ENCODE peak calls at places on chromosomes 2 and 18, in six cellular contexts. X is A673, J is upper lobe of right lung, V is ovary, C is left ventricle myocardium inferior, U is lower lobe of right lung. T is an unnamed sample.

GRCh38 chr2:207836526-207837133 is 66.9 kb upstream of the FZD5 start:
- DNase-seq in X (no peak), J (no peak), V (no peak), C (peak; percentile 36), U (no peak), T (no peak)

GRCh38 chr2:215556979-215557378 is 121.1 kb upstream of the FN1 start:
- DNase-seq in X (peak; percentile 44), J (no peak), V (no peak), C (no peak), U (no peak), T (no peak)

GRCh38 chr2:102841107-102841840 is 79.4 kb downstream of the TMEM182 start:
- DNase-seq in X (peak; percentile 71), J (no peak), V (no peak), C (peak; percentile 18), U (peak; percentile 41), T (peak; percentile 12)

GRCh38 chr2:36701391-36701795 is 4.9 kb downstream of the VIT start:
- DNase-seq in X (no peak), J (no peak), V (no peak), C (no peak), U (no peak), T (no peak)

GRCh38 chr18:80210312-80211083 is 36.8 kb downstream of the PARD6G start:
- DNase-seq in X (no peak), J (no peak), V (no peak), C (no peak), U (no peak), T (no peak)

GRCh38 chr2:142025394-142025793 is 105.4 kb downstream of the LRP1B start:
- DNase-seq in X (no peak), J (no peak), V (no peak), C (no peak), U (no peak), T (no peak)

GRCh38 chr2:160486341-160486740 is 7.3 kb downstream of the RBMS1 start:
- DNase-seq in X (no peak), J (no peak), V (no peak), C (no peak), U (no peak), T (no peak)

GRCh38 chr18:11713756-11714155 is 24.7 kb downstream of the GNAL start:
- DNase-seq in X (no peak), J (no peak), V (no peak), C (no peak), U (no peak), T (no peak)

GRCh38 chr2:9207641-9208301 is 1.2 kb downstream of the ASAP2 start:
- DNase-seq in X (peak; percentile 38), J (peak; percentile 81), V (peak; percentile 51), C (no peak), U (peak; percentile 68), T (no peak)

GRCh38 chr2:32976409-32977063 is 29.8 kb downstream of the LTBP1 start:
- DNase-seq in X (no peak), J (no peak), V (no peak), C (no peak), U (no peak), T (no peak)

GRCh38 chr18:48139427-48140347 is 209.2 kb upstream of the SMAD2 start:
- DNase-seq in X (no peak), J (peak; percentile 82), V (peak; percentile 86), C (peak; percentile 71), U (peak; percentile 75), T (no peak)

GRCh38 chr2:174740718-174741117 is 23.6 kb downstream of the CHRNA1 start:
- DNase-seq in X (no peak), J (no peak), V (no peak), C (no peak), U (no peak), T (no peak)

GRCh38 chr2:216635701-216636541 is 2.7 kb downstream of the IGFBP2 start:
- DNase-seq in X (peak; percentile 59), J (no peak), V (peak; percentile 60), C (no peak), U (no peak), T (no peak)

GRCh38 chr2:172179045-172179742 is 76.5 kb upstream of the DLX2 start:
- DNase-seq in X (no peak), J (no peak), V (no peak), C (no peak), U (no peak), T (no peak)

GRCh38 chr2:203982276-203982675 is 45.7 kb downstream of the ICOS start:
- DNase-seq in X (no peak), J (no peak), V (no peak), C (no peak), U (no peak), T (no peak)

GRCh38 chr2:66446924-66447323 is 12.0 kb downstream of the MEIS1 start:
- DNase-seq in X (no peak), J (no peak), V (no peak), C (no peak), U (no peak), T (no peak)
- H3K4me3 ChIP-seq in X (no peak overlapping the region), J (peak overlapping the region; percentile 67), V (peak overlapping the region; percentile 49), C (peak overlapping the region; percentile 81), U (peak overlapping the region; percentile 71), T (no peak overlapping the region)

GRCh38 chr18:74965682-74966081 is 243.3 kb downstream of the PTGR3 start:
- DNase-seq in X (no peak), J (no peak), V (no peak), C (no peak), U (no peak), T (no peak)

DNA sequence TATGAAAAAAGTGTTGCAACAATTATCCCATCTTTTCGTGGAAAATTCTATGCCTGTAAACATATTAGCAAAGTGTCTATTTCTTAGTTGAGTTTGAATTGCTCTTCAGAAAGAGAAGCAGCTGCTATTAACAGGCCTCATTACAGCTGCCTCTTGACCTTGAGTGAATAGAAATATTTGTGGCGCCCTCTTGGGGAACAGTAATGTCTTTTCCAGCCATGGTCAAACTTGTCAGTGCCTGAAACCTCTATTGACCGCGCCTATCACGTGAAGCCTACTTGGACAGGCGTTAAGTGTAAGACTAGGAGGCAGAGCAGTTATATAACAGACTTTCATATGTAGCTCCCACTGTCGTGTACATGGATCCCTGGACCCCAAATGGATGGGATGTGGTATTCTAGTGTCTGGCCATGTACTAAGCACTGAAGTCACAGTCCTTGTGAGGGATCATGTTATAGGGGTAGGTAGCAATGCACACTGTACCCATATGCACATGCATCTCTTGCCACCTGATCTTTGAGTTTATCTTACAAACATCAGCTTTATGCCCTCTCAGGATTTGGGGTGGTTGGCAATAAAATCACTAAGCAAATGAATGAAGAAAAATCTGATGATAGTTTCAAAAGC is 245.0 kb downstream of the PTGR3 start:
- DNase-seq in X (peak; percentile 46), J (no peak), V (no peak), C (no peak), U (peak; percentile 59), T (no peak)
- TF ChIP-seq CTCF in X (peak; percentile 50), J (peak; percentile 47), V (no peak), C (peak; percentile 59), U (peak; percentile 45), T (peak; percentile 52)

GRCh38 chr2:240451791-240452470 is 16.5 kb downstream of the GPC1 start:
- DNase-seq in X (no peak), J (no peak), V (peak; percentile 47), C (peak; percentile 12), U (peak; percentile 41), T (no peak)
- H3K4me3 ChIP-seq in X (peak overlapping the region; percentile 52), J (peak overlapping the region; percentile 45), V (peak overlapping the region; percentile 57), C (peak overlapping the region; percentile 68), U (peak overlapping the region; percentile 58), T (no peak overlapping the region)

GRCh38 chr2:42335514-42336104 is 25.4 kb downstream of the COX7A2L start:
- DNase-seq in X (no peak), J (no peak), V (no peak), C (no peak), U (no peak), T (no peak)

GRCh38 chr2:42336361-42336965 is 24.6 kb downstream of the COX7A2L start:
- DNase-seq in X (no peak), J (no peak), V (no peak), C (no peak), U (no peak), T (no peak)

GRCh38 chr2:42338567-42339190 is 22.3 kb downstream of the COX7A2L start:
- DNase-seq in X (no peak), J (no peak), V (no peak), C (no peak), U (no peak), T (no peak)

GRCh38 chr2:42337846-42338566 is 23.0 kb downstream of the COX7A2L start:
- DNase-seq in X (no peak), J (no peak), V (no peak), C (no peak), U (no peak), T (no peak)

GRCh38 chr2:42337356-42337820 is 23.6 kb downstream of the COX7A2L start:
- DNase-seq in X (no peak), J (no peak), V (no peak), C (no peak), U (no peak), T (no peak)
- TF ChIP-seq CTCF in X (peak; percentile 34), J (no peak), V (no peak), C (no peak), U (no peak), T (peak; percentile 9)

GRCh38 chr2:86203614-86204013 is 4.4 kb downstream of the MRPL35 start:
- DNase-seq in X (no peak), J (no peak), V (no peak), C (no peak), U (no peak), T (no peak)

GRCh38 chr2:86204458-86204857 is 5.2 kb downstream of the MRPL35 start:
- DNase-seq in X (no peak), J (no peak), V (no peak), C (no peak), U (no peak), T (no peak)

GRCh38 chr2:86202702-86203101 is 3.4 kb downstream of the MRPL35 start:
- DNase-seq in X (no peak), J (no peak), V (no peak), C (no peak), U (no peak), T (no peak)

GRCh38 chr2:86199834-86200177 is 549 bp downstream of the MRPL35 start:
- DNase-seq in X (no peak), J (no peak), V (no peak), C (no peak), U (no peak), T (no peak)

DNA sequence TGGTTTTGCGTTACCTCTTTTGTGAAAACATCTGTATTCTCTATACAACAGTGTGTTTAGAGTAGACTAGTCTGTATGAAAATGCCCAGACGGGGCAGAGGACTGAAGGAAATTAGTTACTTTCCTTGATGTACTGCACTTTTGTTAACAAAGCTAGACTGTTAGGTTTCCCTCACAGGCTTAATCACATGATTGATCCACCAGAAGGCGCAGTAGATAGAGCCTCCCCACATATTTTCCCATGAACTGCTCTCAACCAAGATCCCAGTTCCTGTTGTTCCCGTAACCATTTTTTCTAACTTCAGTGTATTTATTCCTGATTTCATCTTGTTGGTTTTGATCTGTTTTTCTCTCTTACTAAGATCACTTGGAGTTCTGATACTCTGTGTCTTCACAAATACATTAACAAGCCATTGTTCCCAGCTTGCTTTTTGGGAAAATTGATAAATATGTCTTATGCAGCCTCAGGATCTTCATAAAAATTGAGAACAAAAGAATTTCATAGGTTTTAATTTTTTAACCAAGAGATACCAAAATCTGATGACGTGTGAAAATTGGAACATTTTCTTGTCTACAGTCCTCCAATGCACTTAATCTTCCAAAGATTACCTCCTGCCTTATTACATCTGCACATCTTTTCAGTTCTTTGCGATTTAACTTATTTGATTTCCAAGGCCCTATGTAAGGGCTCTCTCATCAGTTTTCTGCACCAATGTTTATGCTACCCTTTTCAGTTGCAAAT is 2.9 kb downstream of the MRPL35 start:
- DNase-seq in X (no peak), J (no peak), V (no peak), C (no peak), U (no peak), T (no peak)
- H3K4me3 ChIP-seq in X (no peak overlapping the region), J (no peak overlapping the region), V (no peak overlapping the region), C (peak overlapping the region; percentile 3), U (no peak overlapping the region), T (no peak overlapping the region)